ENCODE peak calls at places on chromosomes 11 and 22, in eight cellular contexts. One of them, this sample, is unnamed.

GRCh38 chr11:115275045-115275444 is 229.2 kb downstream of the CADM1 start:
- DNase-seq in SK-N-SH: no peak
- DNase-seq in A549: no peak
- DNase-seq in suprapubic skin: no peak
- DNase-seq in K562: no peak
- DNase-seq in ovary: no peak
- DNase-seq in stomach: no peak
- DNase-seq in tibial nerve: no peak
- DNase-seq in this sample: no peak

GRCh38 chr11:73478737-73479347 is 102.6 kb downstream of the RELT start:
- DNase-seq in stomach: no peak
- DNase-seq in suprapubic skin: no peak
- DNase-seq in A549: peak
- DNase-seq in SK-N-SH: peak
- DNase-seq in ovary: no peak
- DNase-seq in tibial nerve: no peak
- DNase-seq in K562: peak
- DNase-seq in this sample: no peak

GRCh38 chr11:108253176-108253575 is 30.3 kb downstream of the ATM start:
- DNase-seq in A549: no peak
- DNase-seq in tibial nerve: no peak
- DNase-seq in suprapubic skin: no peak
- DNase-seq in stomach: no peak
- DNase-seq in ovary: no peak
- DNase-seq in K562: no peak
- DNase-seq in SK-N-SH: no peak
- DNase-seq in this sample: no peak

GRCh38 chr11:27296406-27296994 is 66.5 kb downstream of the CCDC34 start:
- DNase-seq in A549: peak
- DNase-seq in K562: peak
- DNase-seq in ovary: no peak
- DNase-seq in SK-N-SH: peak
- DNase-seq in stomach: no peak
- DNase-seq in tibial nerve: peak
- DNase-seq in suprapubic skin: no peak
- DNase-seq in this sample: no peak

GRCh38 chr11:73532310-73532709 is 65.6 kb downstream of the FAM168A start:
- DNase-seq in suprapubic skin: no peak
- DNase-seq in K562: no peak
- DNase-seq in ovary: no peak
- DNase-seq in A549: no peak
- DNase-seq in tibial nerve: no peak
- DNase-seq in stomach: no peak
- DNase-seq in SK-N-SH: no peak
- DNase-seq in this sample: no peak

GRCh38 chr11:2582958-2583604 is 116.7 kb downstream of the KCNQ1OT1 start:
- DNase-seq in ovary: peak
- DNase-seq in stomach: peak
- DNase-seq in SK-N-SH: no peak
- DNase-seq in suprapubic skin: peak
- DNase-seq in A549: no peak
- DNase-seq in K562: no peak
- DNase-seq in tibial nerve: no peak
- DNase-seq in this sample: peak

GRCh38 chr11:128813729-128814128 is 53.4 kb downstream of the KCNJ1 start:
- DNase-seq in ovary: no peak
- DNase-seq in tibial nerve: no peak
- DNase-seq in K562: no peak
- DNase-seq in A549: no peak
- DNase-seq in SK-N-SH: no peak
- DNase-seq in suprapubic skin: no peak
- DNase-seq in stomach: no peak
- DNase-seq in this sample: no peak

GRCh38 chr11:84855846-84856245 is 771.3 kb downstream of the DLG2 start:
- DNase-seq in tibial nerve: no peak
- DNase-seq in ovary: no peak
- DNase-seq in K562: no peak
- DNase-seq in stomach: no peak
- DNase-seq in A549: no peak
- DNase-seq in SK-N-SH: no peak
- DNase-seq in suprapubic skin: no peak
- DNase-seq in this sample: no peak

GRCh38 chr22:43114958-43115357 is 4.4 kb downstream of the BIK start:
- DNase-seq in tibial nerve: no peak
- DNase-seq in SK-N-SH: no peak
- DNase-seq in ovary: no peak
- DNase-seq in K562: no peak
- DNase-seq in stomach: peak
- DNase-seq in A549: no peak
- DNase-seq in suprapubic skin: no peak
- DNase-seq in this sample: peak

GRCh38 chr11:12625438-12626071 is 48.7 kb upstream of the TEAD1 start:
- DNase-seq in SK-N-SH: no peak
- DNase-seq in A549: peak
- DNase-seq in tibial nerve: no peak
- DNase-seq in K562: no peak
- DNase-seq in ovary: no peak
- DNase-seq in suprapubic skin: no peak
- DNase-seq in stomach: no peak
- DNase-seq in this sample: no peak

GRCh38 chr11:107457205-107457557 is 444 bp downstream of the CWF19L2 start:
- DNase-seq in SK-N-SH: peak
- DNase-seq in tibial nerve: no peak
- DNase-seq in suprapubic skin: no peak
- DNase-seq in A549: no peak
- DNase-seq in ovary: no peak
- DNase-seq in K562: no peak
- DNase-seq in stomach: no peak
- DNase-seq in this sample: no peak

GRCh38 chr11:116963813-116964212 is 126.4 kb upstream of the APOA1 start:
- DNase-seq in SK-N-SH: no peak
- DNase-seq in suprapubic skin: no peak
- DNase-seq in stomach: no peak
- DNase-seq in tibial nerve: no peak
- DNase-seq in ovary: no peak
- DNase-seq in A549: no peak
- DNase-seq in K562: no peak
- DNase-seq in this sample: no peak

GRCh38 chr11:66317322-66317765 is 500 bp upstream of the CD248 start:
- DNase-seq in stomach: no peak
- DNase-seq in SK-N-SH: peak
- DNase-seq in suprapubic skin: no peak
- DNase-seq in tibial nerve: peak
- DNase-seq in K562: no peak
- DNase-seq in ovary: peak
- DNase-seq in A549: no peak
- DNase-seq in this sample: no peak

GRCh38 chr11:23226331-23226909 is 366.1 kb upstream of the CCDC179 start:
- DNase-seq in suprapubic skin: no peak
- DNase-seq in K562: no peak
- DNase-seq in stomach: no peak
- DNase-seq in ovary: no peak
- DNase-seq in SK-N-SH: no peak
- DNase-seq in tibial nerve: no peak
- DNase-seq in A549: no peak
- DNase-seq in this sample: no peak

GRCh38 chr11:128181090-128181485 is 406.3 kb downstream of the ETS1 start:
- DNase-seq in SK-N-SH: no peak
- DNase-seq in ovary: no peak
- DNase-seq in K562: no peak
- DNase-seq in stomach: no peak
- DNase-seq in tibial nerve: no peak
- DNase-seq in suprapubic skin: no peak
- DNase-seq in A549: no peak
- DNase-seq in this sample: no peak

GRCh38 chr11:111064118-111064517 is 181.4 kb upstream of the POU2AF2 start:
- DNase-seq in stomach: no peak
- DNase-seq in ovary: no peak
- DNase-seq in A549: no peak
- DNase-seq in K562: no peak
- DNase-seq in SK-N-SH: no peak
- DNase-seq in tibial nerve: no peak
- DNase-seq in suprapubic skin: no peak
- DNase-seq in this sample: no peak

GRCh38 chr11:12868315-12869073 is 140.6 kb upstream of the RASSF10 start:
- DNase-seq in stomach: no peak
- DNase-seq in A549: no peak
- DNase-seq in suprapubic skin: no peak
- DNase-seq in ovary: no peak
- DNase-seq in tibial nerve: no peak
- DNase-seq in SK-N-SH: no peak
- DNase-seq in K562: no peak
- DNase-seq in this sample: no peak

GRCh38 chr11:127994736-127995135 is 592.6 kb downstream of the ETS1 start:
- DNase-seq in A549: no peak
- DNase-seq in ovary: no peak
- DNase-seq in suprapubic skin: no peak
- DNase-seq in SK-N-SH: no peak
- DNase-seq in K562: no peak
- DNase-seq in stomach: no peak
- DNase-seq in tibial nerve: no peak
- DNase-seq in this sample: no peak

GRCh38 chr11:4025248-4025956 is 69.2 kb upstream of the RRM1 start:
- DNase-seq in tibial nerve: no peak
- DNase-seq in stomach: no peak
- DNase-seq in K562: no peak
- DNase-seq in SK-N-SH: peak
- DNase-seq in A549: no peak
- DNase-seq in suprapubic skin: no peak
- DNase-seq in ovary: no peak
- DNase-seq in this sample: no peak
- TF ChIP-seq EP300 in tibial nerve: no peak
- TF ChIP-seq EP300 in stomach: no peak
- TF ChIP-seq EP300 in K562: no peak
- TF ChIP-seq EP300 in SK-N-SH: peak
- TF ChIP-seq EP300 in A549: no peak
- TF ChIP-seq EP300 in suprapubic skin: no peak
- TF ChIP-seq EP300 in ovary: no peak
- TF ChIP-seq EP300 in this sample: no peak

GRCh38 chr22:35719212-35719869 is 1.7 kb downstream of the APOL5 start:
- DNase-seq in tibial nerve: no peak
- DNase-seq in suprapubic skin: no peak
- DNase-seq in stomach: no peak
- DNase-seq in A549: no peak
- DNase-seq in K562: no peak
- DNase-seq in ovary: no peak
- DNase-seq in SK-N-SH: no peak
- DNase-seq in this sample: no peak

GRCh38 chr22:35717572-35717971 is at the start of gene APOL5:
- DNase-seq in SK-N-SH: no peak
- DNase-seq in ovary: no peak
- DNase-seq in tibial nerve: no peak
- DNase-seq in stomach: no peak
- DNase-seq in A549: no peak
- DNase-seq in suprapubic skin: no peak
- DNase-seq in K562: no peak
- DNase-seq in this sample: no peak

GRCh38 chr22:35725521-35725920 is 7.8 kb downstream of the APOL5 start:
- DNase-seq in tibial nerve: no peak
- DNase-seq in suprapubic skin: no peak
- DNase-seq in A549: no peak
- DNase-seq in stomach: no peak
- DNase-seq in SK-N-SH: no peak
- DNase-seq in K562: no peak
- DNase-seq in ovary: no peak
- DNase-seq in this sample: no peak

GRCh38 chr22:35726398-35726797 is 8.7 kb downstream of the APOL5 start:
- DNase-seq in K562: no peak
- DNase-seq in suprapubic skin: no peak
- DNase-seq in tibial nerve: no peak
- DNase-seq in SK-N-SH: no peak
- DNase-seq in stomach: peak
- DNase-seq in A549: no peak
- DNase-seq in ovary: no peak
- DNase-seq in this sample: no peak

GRCh38 chr22:35721954-35722353 is 4.3 kb downstream of the APOL5 start:
- DNase-seq in ovary: no peak
- DNase-seq in SK-N-SH: peak
- DNase-seq in stomach: no peak
- DNase-seq in suprapubic skin: no peak
- DNase-seq in A549: no peak
- DNase-seq in tibial nerve: no peak
- DNase-seq in K562: no peak
- DNase-seq in this sample: no peak
- TF ChIP-seq EP300 in ovary: no peak
- TF ChIP-seq EP300 in SK-N-SH: no peak
- TF ChIP-seq EP300 in stomach: no peak
- TF ChIP-seq EP300 in suprapubic skin: no peak
- TF ChIP-seq EP300 in A549: no peak
- TF ChIP-seq EP300 in tibial nerve: no peak
- TF ChIP-seq EP300 in K562: no peak
- TF ChIP-seq EP300 in this sample: no peak

GRCh38 chr22:38467904-38468760 is at the start of gene KDELR3:
- DNase-seq in tibial nerve: peak
- DNase-seq in stomach: peak
- DNase-seq in A549: no peak
- DNase-seq in suprapubic skin: no peak
- DNase-seq in ovary: peak
- DNase-seq in SK-N-SH: peak
- DNase-seq in K562: peak
- DNase-seq in this sample: peak
- TF ChIP-seq EP300 in tibial nerve: no peak
- TF ChIP-seq EP300 in stomach: no peak
- TF ChIP-seq EP300 in A549: no peak
- TF ChIP-seq EP300 in suprapubic skin: no peak
- TF ChIP-seq EP300 in ovary: no peak
- TF ChIP-seq EP300 in SK-N-SH: no peak
- TF ChIP-seq EP300 in K562: no peak
- TF ChIP-seq EP300 in this sample: no peak

GRCh38 chr11:120819003-120819402 is 204.9 kb upstream of the TBCEL start:
- DNase-seq in tibial nerve: no peak
- DNase-seq in SK-N-SH: no peak
- DNase-seq in suprapubic skin: no peak
- DNase-seq in A549: no peak
- DNase-seq in ovary: no peak
- DNase-seq in K562: no peak
- DNase-seq in stomach: no peak
- DNase-seq in this sample: no peak
- TF ChIP-seq EP300 in tibial nerve: no peak
- TF ChIP-seq EP300 in SK-N-SH: no peak
- TF ChIP-seq EP300 in suprapubic skin: no peak
- TF ChIP-seq EP300 in A549: no peak
- TF ChIP-seq EP300 in ovary: no peak
- TF ChIP-seq EP300 in K562: no peak
- TF ChIP-seq EP300 in stomach: no peak
- TF ChIP-seq EP300 in this sample: no peak

DNA sequence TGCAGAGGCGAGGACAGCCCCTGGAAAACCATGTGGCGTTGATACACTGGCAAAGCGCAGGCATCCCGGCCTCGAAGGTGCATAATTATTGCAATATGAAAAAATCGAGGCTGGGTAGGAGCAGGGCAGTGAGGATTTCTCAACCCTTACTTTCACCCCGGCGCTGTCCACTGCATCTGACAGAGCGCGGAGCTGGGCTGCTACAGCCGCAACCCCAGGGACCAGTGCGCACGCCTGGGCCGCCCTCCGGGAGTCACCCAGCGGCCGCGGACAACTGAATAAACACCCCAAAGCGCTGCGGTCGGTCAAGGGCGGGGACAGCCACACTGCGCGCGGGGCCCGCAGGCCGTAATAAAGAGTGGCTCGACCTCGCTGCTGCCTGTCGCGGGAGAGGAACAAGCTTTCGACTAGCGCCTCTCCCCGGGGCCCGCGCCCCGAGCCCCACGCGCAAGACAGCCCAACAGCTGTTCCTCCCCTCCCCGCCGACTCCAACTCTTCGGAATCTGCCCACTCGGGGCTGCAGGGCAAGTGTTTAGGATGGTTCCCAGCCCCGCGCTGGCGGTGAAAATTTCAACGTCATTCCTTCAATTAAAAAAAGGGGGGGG is 3.6 kb upstream of the WT1 start:
- DNase-seq in A549: no peak
- DNase-seq in tibial nerve: no peak
- DNase-seq in suprapubic skin: no peak
- DNase-seq in ovary: peak
- DNase-seq in SK-N-SH: peak
- DNase-seq in K562: no peak
- DNase-seq in stomach: no peak
- DNase-seq in this sample: no peak
- TF ChIP-seq EP300 in A549: no peak
- TF ChIP-seq EP300 in tibial nerve: no peak
- TF ChIP-seq EP300 in suprapubic skin: no peak
- TF ChIP-seq EP300 in ovary: no peak
- TF ChIP-seq EP300 in SK-N-SH: no peak
- TF ChIP-seq EP300 in K562: no peak
- TF ChIP-seq EP300 in stomach: no peak
- TF ChIP-seq EP300 in this sample: no peak

This sample was measured in transverse colon.